ENCODE peak calls at places on chromosomes 16 and 17, in four cellular contexts. W, C, O and M are unnamed samples.

GRCh38 chr16:81641403-81642106 is 137.5 kb upstream of the PLCG2 start:
- DNase-seq in O (no peak), C (peak; percentile 43), W (no peak), M (no peak)

GRCh38 chr16:69937465-69937951 is 13.6 kb upstream of the CLEC18A start:
- DNase-seq in O (no peak), W (peak; percentile 50), C (peak; percentile 34), M (peak; percentile 35)

GRCh38 chr17:53516643-53517042 is 306.1 kb upstream of the KIF2B start:
- DNase-seq in C (no peak), O (no peak), W (no peak), M (peak; percentile 1)

GRCh38 chr16:23901178-23902131 is 65.7 kb downstream of the PRKCB start:
- DNase-seq in C (no peak), O (no peak), W (no peak), M (peak; percentile 96)

GRCh38 chr16:11016993-11017392 is 72.6 kb downstream of the CLEC16A start:
- DNase-seq in O (no peak), W (peak; percentile 74), C (no peak), M (peak; percentile 19)

GRCh38 chr17:58520843-58521430 is 6.5 kb upstream of the MTMR4 start:
- DNase-seq in C (peak; percentile 50), W (peak; percentile 64), O (no peak), M (no peak)

GRCh38 chr17:58200024-58200633 is 7.6 kb downstream of the EPX start:
- DNase-seq in W (peak; percentile 52), O (no peak), C (peak; percentile 83), M (peak; percentile 62)

GRCh38 chr16:81210807-81211206 is 27.7 kb upstream of the BCO1 start:
- DNase-seq in W (no peak), O (no peak), C (no peak), M (no peak)

GRCh38 chr17:45996282-45996937 is 2.6 kb upstream of the STH start:
- DNase-seq in C (no peak), O (no peak), W (no peak), M (no peak)

GRCh38 chr17:20087538-20088250 is 78.5 kb downstream of the SPECC1 start:
- DNase-seq in C (no peak), W (no peak), O (no peak), M (no peak)

GRCh38 chr16:11257131-11257938 is 1.3 kb upstream of the SOCS1 start:
- DNase-seq in C (peak; percentile 80), W (peak; percentile 85), O (no peak), M (peak; percentile 64)

GRCh38 chr16:87371261-87371866 is 12.2 kb downstream of the FBXO31 start:
- DNase-seq in C (no peak), O (no peak), W (no peak), M (no peak)

GRCh38 chr17:61396586-61397085 is 3.0 kb upstream of the TBX2 start:
- DNase-seq in C (no peak), W (no peak), O (no peak), M (no peak)

GRCh38 chr17:7703584-7704574 is 1.1 kb upstream of the EFNB3 start:
- DNase-seq in C (peak; percentile 81), O (no peak), W (peak; percentile 18), M (peak; percentile 58)

GRCh38 chr17:58527949-58528348 is 13.5 kb upstream of the MTMR4 start:
- DNase-seq in O (no peak), W (no peak), C (no peak), M (no peak)

GRCh38 chr17:56755310-56755709 is 78.4 kb downstream of the C17orf67 start:
- DNase-seq in W (no peak), C (no peak), O (no peak), M (no peak)

GRCh38 chr16:29810699-29811169 is 1.3 kb upstream of the PRRT2 start:
- DNase-seq in C (no peak), W (no peak), O (no peak), M (no peak)

GRCh38 chr17:78391843-78392242 is 13.4 kb downstream of the PGS1 start:
- DNase-seq in O (no peak), C (no peak), W (no peak), M (no peak)

GRCh38 chr17:8649157-8650118 is 18.9 kb upstream of the MYH10 start:
- DNase-seq in C (no peak), O (no peak), W (no peak), M (no peak)

GRCh38 chr16:67543036-67543435 is 14.4 kb downstream of the RIPOR1 start:
- DNase-seq in O (no peak), W (no peak), C (no peak), M (no peak)

GRCh38 chr17:81153340-81153803 is 11.9 kb upstream of the PVALEF start:
- DNase-seq in W (no peak), O (no peak), C (no peak), M (peak; percentile 79)
- TF ChIP-seq TCF7 in W (no peak), O (no peak), C (no peak), M (no peak)

GRCh38 chr17:65556910-65557348 is 4.5 kb downstream of the AXIN2 start:
- DNase-seq in W (no peak), O (no peak), C (no peak), M (no peak)

GRCh38 chr17:65558311-65558682 is 3.2 kb downstream of the AXIN2 start:
- DNase-seq in O (no peak), W (no peak), C (no peak), M (no peak)

GRCh38 chr17:65556014-65556909 is 5.2 kb downstream of the AXIN2 start:
- DNase-seq in C (peak; percentile 93), W (peak; percentile 82), O (no peak), M (peak; percentile 71)

GRCh38 chr17:65558683-65559311 is 2.7 kb downstream of the AXIN2 start:
- DNase-seq in C (peak; percentile 32), W (no peak), O (no peak), M (no peak)

DNA sequence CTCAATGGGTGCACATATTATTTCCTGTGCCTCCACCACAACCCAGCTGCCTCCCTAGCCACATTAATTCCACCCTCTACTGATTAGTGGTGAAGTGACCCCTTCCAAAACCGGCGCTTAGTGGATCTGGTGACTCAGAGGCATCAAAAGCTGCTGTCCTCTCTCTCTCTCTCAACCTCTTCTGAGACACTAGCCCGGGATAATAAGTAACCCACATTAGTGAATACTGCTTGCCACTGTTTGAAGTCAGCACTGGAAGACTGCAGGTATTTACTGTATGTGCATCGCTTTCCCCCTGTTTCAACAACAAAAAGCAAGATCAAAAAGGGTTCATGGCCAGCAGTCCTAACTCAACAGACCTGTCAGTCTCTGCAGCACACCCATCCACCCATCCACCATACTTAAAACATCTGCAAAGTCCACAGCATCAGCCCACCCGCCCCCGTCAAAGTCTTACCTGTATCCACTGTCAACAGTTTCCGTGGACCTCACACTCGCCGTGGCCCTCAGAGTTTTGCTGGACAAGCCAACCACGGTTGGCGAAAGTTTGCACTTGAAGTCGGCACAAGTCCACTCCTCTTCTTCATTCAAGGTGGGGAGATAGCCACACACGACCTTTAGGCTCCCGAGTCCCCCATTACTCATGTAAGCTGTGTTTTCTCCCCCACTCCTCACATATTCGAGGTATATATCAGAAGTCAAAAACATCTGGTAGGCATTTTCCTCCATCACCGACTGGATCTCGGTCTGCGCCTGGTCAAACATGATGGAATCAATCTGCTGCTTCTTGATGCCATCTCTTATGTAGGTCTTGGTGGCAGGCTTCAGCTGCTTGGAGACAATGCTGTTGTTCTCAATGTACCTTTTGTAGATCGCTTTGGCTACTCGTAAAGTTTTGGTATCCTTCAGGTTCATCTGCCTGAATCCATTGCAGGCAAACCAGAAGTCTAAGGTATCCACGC is 3.8 kb downstream of the AXIN2 start:
- DNase-seq in O (no peak), W (peak; percentile 99), C (no peak), M (no peak)
- TF ChIP-seq TCF7 in O (no peak), W (peak; percentile 99), C (no peak), M (no peak)

GRCh38 chr16:7597677-7598076 is 265.0 kb downstream of the RBFOX1 start:
- DNase-seq in C (no peak), O (no peak), W (no peak), M (no peak)
- TF ChIP-seq TCF7 in C (no peak), O (no peak), W (no peak), M (no peak)

GRCh38 chr17:67999291-67999911 is 3.1 kb upstream of the C17orf58 start:
- DNase-seq in O (no peak), W (no peak), C (no peak), M (no peak)
- TF ChIP-seq TCF7 in O (no peak), W (no peak), C (no peak), M (no peak)

GRCh38 chr16:21158208-21159110 is at the start of gene LDAF1:
- DNase-seq in C (peak; percentile 89), W (peak; percentile 33), O (no peak), M (peak; percentile 91)
- TF ChIP-seq TCF7 in C (no peak), W (no peak), O (no peak), M (no peak)